ENCODE peak calls at places on chromosome 2, in ten cellular contexts. One of them, this sample, is unnamed.

GRCh38 chr2:44510246-44510645 is 148.5 kb downstream of the CAMKMT start:
- DNase-seq in foreskin fibroblast: no peak
- DNase-seq in astrocyte of the cerebellum: no peak
- DNase-seq in right atrium auricular region: no peak
- DNase-seq in astrocyte: no peak
- DNase-seq in psoas muscle: no peak
- DNase-seq in brain microvascular endothelial cell: no peak
- DNase-seq in colonic mucosa: no peak
- DNase-seq in fibroblast of lung: peak
- DNase-seq in AG09309: no peak
- DNase-seq in this sample: no peak

GRCh38 chr2:156436477-156437085 is 402 bp downstream of the GPD2 start:
- DNase-seq in foreskin fibroblast: peak
- DNase-seq in astrocyte of the cerebellum: no peak
- DNase-seq in right atrium auricular region: no peak
- DNase-seq in astrocyte: no peak
- DNase-seq in psoas muscle: no peak
- DNase-seq in brain microvascular endothelial cell: no peak
- DNase-seq in colonic mucosa: peak
- DNase-seq in fibroblast of lung: peak
- DNase-seq in AG09309: no peak
- DNase-seq in this sample: no peak

GRCh38 chr2:9941996-9942390 is 9.5 kb upstream of the GRHL1 start:
- DNase-seq in foreskin fibroblast: no peak
- DNase-seq in astrocyte of the cerebellum: no peak
- DNase-seq in right atrium auricular region: no peak
- DNase-seq in astrocyte: no peak
- DNase-seq in psoas muscle: no peak
- DNase-seq in brain microvascular endothelial cell: no peak
- DNase-seq in colonic mucosa: no peak
- DNase-seq in fibroblast of lung: no peak
- DNase-seq in AG09309: no peak
- DNase-seq in this sample: no peak

GRCh38 chr2:62485780-62486765 is 19.9 kb downstream of the TMEM17 start:
- DNase-seq in foreskin fibroblast: peak
- DNase-seq in astrocyte of the cerebellum: no peak
- DNase-seq in right atrium auricular region: no peak
- DNase-seq in astrocyte: no peak
- DNase-seq in psoas muscle: no peak
- DNase-seq in brain microvascular endothelial cell: no peak
- DNase-seq in colonic mucosa: no peak
- DNase-seq in fibroblast of lung: peak
- DNase-seq in AG09309: no peak
- DNase-seq in this sample: no peak

GRCh38 chr2:26268184-26268583 is 23.4 kb downstream of the HADHB start:
- DNase-seq in foreskin fibroblast: no peak
- DNase-seq in astrocyte of the cerebellum: no peak
- DNase-seq in right atrium auricular region: no peak
- DNase-seq in astrocyte: peak
- DNase-seq in psoas muscle: no peak
- DNase-seq in brain microvascular endothelial cell: peak
- DNase-seq in colonic mucosa: no peak
- DNase-seq in fibroblast of lung: peak
- DNase-seq in AG09309: no peak
- DNase-seq in this sample: no peak

GRCh38 chr2:118835739-118836410 is 11.6 kb downstream of the EN1 start:
- DNase-seq in foreskin fibroblast: peak
- DNase-seq in astrocyte of the cerebellum: no peak
- DNase-seq in right atrium auricular region: no peak
- DNase-seq in astrocyte: no peak
- DNase-seq in psoas muscle: peak
- DNase-seq in brain microvascular endothelial cell: no peak
- DNase-seq in colonic mucosa: no peak
- DNase-seq in fibroblast of lung: no peak
- DNase-seq in AG09309: no peak
- DNase-seq in this sample: no peak

GRCh38 chr2:134932864-134933526 is 14.4 kb downstream of the CCNT2 start:
- DNase-seq in foreskin fibroblast: no peak
- DNase-seq in astrocyte of the cerebellum: no peak
- DNase-seq in right atrium auricular region: no peak
- DNase-seq in astrocyte: no peak
- DNase-seq in psoas muscle: no peak
- DNase-seq in brain microvascular endothelial cell: no peak
- DNase-seq in colonic mucosa: no peak
- DNase-seq in fibroblast of lung: no peak
- DNase-seq in AG09309: no peak
- DNase-seq in this sample: no peak

GRCh38 chr2:23486676-23487075 is 101.7 kb downstream of the KLHL29 start:
- DNase-seq in foreskin fibroblast: peak
- DNase-seq in astrocyte of the cerebellum: no peak
- DNase-seq in right atrium auricular region: no peak
- DNase-seq in astrocyte: no peak
- DNase-seq in psoas muscle: peak
- DNase-seq in brain microvascular endothelial cell: peak
- DNase-seq in colonic mucosa: no peak
- DNase-seq in fibroblast of lung: peak
- DNase-seq in AG09309: no peak
- DNase-seq in this sample: no peak

DNA sequence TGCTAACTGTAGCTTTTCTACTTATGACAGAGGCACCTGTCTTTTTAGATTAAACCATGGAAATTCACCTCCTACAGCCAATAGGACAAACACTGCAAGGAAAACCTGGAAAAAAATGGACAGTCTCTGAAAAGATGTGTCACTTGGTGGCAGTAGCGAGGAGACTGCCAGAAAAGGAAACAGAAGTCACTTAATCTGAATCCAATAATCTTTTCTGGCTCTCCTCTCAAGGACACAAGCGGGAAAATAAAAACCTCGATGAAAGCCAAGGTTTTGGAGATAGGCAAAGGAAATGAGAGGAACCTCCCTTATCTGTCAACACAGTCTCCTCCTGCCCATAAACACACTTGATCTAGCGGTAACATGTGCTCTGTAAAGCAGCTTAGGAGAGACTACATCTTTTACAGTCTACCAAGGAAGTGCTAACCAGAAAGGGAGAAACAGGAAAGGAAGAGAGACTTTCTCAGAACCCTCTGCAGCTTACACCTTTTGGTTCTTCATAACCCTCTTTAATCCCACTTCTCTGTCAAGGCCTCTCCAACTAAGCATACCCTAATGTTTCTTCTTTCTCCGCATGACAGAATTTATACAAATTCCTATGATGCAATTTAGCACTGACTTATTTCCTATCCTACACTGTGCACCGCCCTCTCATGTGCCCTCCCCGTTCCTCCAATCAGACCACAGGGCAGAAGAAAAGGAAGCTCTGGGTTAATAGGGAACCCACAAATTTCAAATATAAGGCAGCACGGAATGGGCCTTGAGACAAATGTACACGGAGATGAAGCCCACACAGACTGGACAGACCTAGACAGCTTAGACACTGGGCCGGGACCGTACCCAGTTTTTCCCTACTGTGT is 52.8 kb downstream of the CLASP1 start:
- DNase-seq in foreskin fibroblast: peak
- DNase-seq in astrocyte of the cerebellum: no peak
- DNase-seq in right atrium auricular region: no peak
- DNase-seq in astrocyte: peak
- DNase-seq in psoas muscle: no peak
- DNase-seq in brain microvascular endothelial cell: peak
- DNase-seq in colonic mucosa: peak
- DNase-seq in fibroblast of lung: peak
- DNase-seq in AG09309: peak
- DNase-seq in this sample: no peak
- H3K4me3 ChIP-seq in foreskin fibroblast: peak
- H3K4me3 ChIP-seq in astrocyte of the cerebellum: no peak
- H3K4me3 ChIP-seq in right atrium auricular region: no peak
- H3K4me3 ChIP-seq in astrocyte: no peak
- H3K4me3 ChIP-seq in psoas muscle: peak
- H3K4me3 ChIP-seq in brain microvascular endothelial cell: peak
- H3K4me3 ChIP-seq in colonic mucosa: no peak
- H3K4me3 ChIP-seq in fibroblast of lung: no peak
- H3K4me3 ChIP-seq in AG09309: no peak
- H3K4me3 ChIP-seq in this sample: peak

GRCh38 chr2:57877811-57878572 is 168.6 kb upstream of the VRK2 start:
- DNase-seq in foreskin fibroblast: no peak
- DNase-seq in astrocyte of the cerebellum: no peak
- DNase-seq in right atrium auricular region: no peak
- DNase-seq in astrocyte: no peak
- DNase-seq in psoas muscle: no peak
- DNase-seq in brain microvascular endothelial cell: no peak
- DNase-seq in colonic mucosa: no peak
- DNase-seq in fibroblast of lung: peak
- DNase-seq in AG09309: no peak
- DNase-seq in this sample: no peak
- H3K4me3 ChIP-seq in foreskin fibroblast: no peak
- H3K4me3 ChIP-seq in astrocyte of the cerebellum: no peak
- H3K4me3 ChIP-seq in right atrium auricular region: no peak
- H3K4me3 ChIP-seq in astrocyte: no peak
- H3K4me3 ChIP-seq in psoas muscle: peak
- H3K4me3 ChIP-seq in brain microvascular endothelial cell: no peak
- H3K4me3 ChIP-seq in colonic mucosa: no peak
- H3K4me3 ChIP-seq in fibroblast of lung: no peak
- H3K4me3 ChIP-seq in AG09309: no peak
- H3K4me3 ChIP-seq in this sample: no peak

GRCh38 chr2:11553661-11554429 is 20.0 kb downstream of the GREB1 start:
- DNase-seq in foreskin fibroblast: peak
- DNase-seq in astrocyte of the cerebellum: peak
- DNase-seq in right atrium auricular region: peak
- DNase-seq in astrocyte: peak
- DNase-seq in psoas muscle: no peak
- DNase-seq in brain microvascular endothelial cell: peak
- DNase-seq in colonic mucosa: no peak
- DNase-seq in fibroblast of lung: peak
- DNase-seq in AG09309: no peak
- DNase-seq in this sample: peak
- H3K4me3 ChIP-seq in foreskin fibroblast: no peak
- H3K4me3 ChIP-seq in astrocyte of the cerebellum: no peak
- H3K4me3 ChIP-seq in right atrium auricular region: no peak
- H3K4me3 ChIP-seq in astrocyte: no peak
- H3K4me3 ChIP-seq in psoas muscle: no peak
- H3K4me3 ChIP-seq in brain microvascular endothelial cell: no peak
- H3K4me3 ChIP-seq in colonic mucosa: no peak
- H3K4me3 ChIP-seq in fibroblast of lung: no peak
- H3K4me3 ChIP-seq in AG09309: no peak
- H3K4me3 ChIP-seq in this sample: no peak

GRCh38 chr2:235263205-235264120 is 230.4 kb upstream of the AGAP1 start:
- DNase-seq in foreskin fibroblast: peak
- DNase-seq in astrocyte of the cerebellum: peak
- DNase-seq in right atrium auricular region: peak
- DNase-seq in astrocyte: peak
- DNase-seq in psoas muscle: peak
- DNase-seq in brain microvascular endothelial cell: peak
- DNase-seq in colonic mucosa: peak
- DNase-seq in fibroblast of lung: peak
- DNase-seq in AG09309: no peak
- DNase-seq in this sample: peak

GRCh38 chr2:235262750-235263149 is 231.1 kb upstream of the AGAP1 start:
- DNase-seq in foreskin fibroblast: no peak
- DNase-seq in astrocyte of the cerebellum: no peak
- DNase-seq in right atrium auricular region: no peak
- DNase-seq in astrocyte: no peak
- DNase-seq in psoas muscle: no peak
- DNase-seq in brain microvascular endothelial cell: no peak
- DNase-seq in colonic mucosa: no peak
- DNase-seq in fibroblast of lung: no peak
- DNase-seq in AG09309: no peak
- DNase-seq in this sample: no peak

GRCh38 chr2:235264512-235264911 is 229.3 kb upstream of the AGAP1 start:
- DNase-seq in foreskin fibroblast: no peak
- DNase-seq in astrocyte of the cerebellum: no peak
- DNase-seq in right atrium auricular region: no peak
- DNase-seq in astrocyte: no peak
- DNase-seq in psoas muscle: no peak
- DNase-seq in brain microvascular endothelial cell: no peak
- DNase-seq in colonic mucosa: no peak
- DNase-seq in fibroblast of lung: no peak
- DNase-seq in AG09309: no peak
- DNase-seq in this sample: no peak

GRCh38 chr2:235265348-235265965 is 228.4 kb upstream of the AGAP1 start:
- DNase-seq in foreskin fibroblast: no peak
- DNase-seq in astrocyte of the cerebellum: no peak
- DNase-seq in right atrium auricular region: no peak
- DNase-seq in astrocyte: no peak
- DNase-seq in psoas muscle: no peak
- DNase-seq in brain microvascular endothelial cell: no peak
- DNase-seq in colonic mucosa: no peak
- DNase-seq in fibroblast of lung: no peak
- DNase-seq in AG09309: no peak
- DNase-seq in this sample: no peak

GRCh38 chr2:235264121-235264493 is 229.7 kb upstream of the AGAP1 start:
- DNase-seq in foreskin fibroblast: no peak
- DNase-seq in astrocyte of the cerebellum: no peak
- DNase-seq in right atrium auricular region: no peak
- DNase-seq in astrocyte: no peak
- DNase-seq in psoas muscle: no peak
- DNase-seq in brain microvascular endothelial cell: no peak
- DNase-seq in colonic mucosa: no peak
- DNase-seq in fibroblast of lung: no peak
- DNase-seq in AG09309: no peak
- DNase-seq in this sample: no peak
- H3K4me3 ChIP-seq in foreskin fibroblast: no peak
- H3K4me3 ChIP-seq in astrocyte of the cerebellum: peak
- H3K4me3 ChIP-seq in right atrium auricular region: no peak
- H3K4me3 ChIP-seq in astrocyte: no peak
- H3K4me3 ChIP-seq in psoas muscle: no peak
- H3K4me3 ChIP-seq in brain microvascular endothelial cell: peak
- H3K4me3 ChIP-seq in colonic mucosa: peak
- H3K4me3 ChIP-seq in fibroblast of lung: no peak
- H3K4me3 ChIP-seq in AG09309: no peak
- H3K4me3 ChIP-seq in this sample: no peak

This sample was measured in skeletal muscle cell.